ENCODE peak calls at places on chromosome 19, in six cellular contexts. S is psoas muscle; I is CD8-positive, alpha-beta T cell; B is esophagus squamous epithelium; V is H9; K is PC-9. N is an unnamed sample. For H3K9me3 and H3K4me1, the result is how much of the 10 kb centered on the place peaks cover.

GRCh38 chr19:5452594-5453565 is 2.3 kb upstream of the ZNRF4 start:
- DNase-seq in S (no peak), I (no peak), B (no peak), V (no peak), K (no peak), N (no peak)

GRCh38 chr19:31113250-31113685 is 236.0 kb downstream of the TSHZ3 start:
- DNase-seq in S (no peak), I (no peak), B (no peak), V (no peak), K (no peak), N (no peak)

GRCh38 chr19:52171321-52172169 is at the start of gene ZNF836:
- DNase-seq in S (peak), I (peak), B (peak), V (peak), K (peak), N (peak)

GRCh38 chr19:15248648-15249559 is 16.7 kb upstream of the EPHX3 start:
- DNase-seq in S (peak), I (no peak), B (no peak), V (no peak), K (peak), N (peak)

GRCh38 chr19:10690351-10690781 is 10.9 kb upstream of the QTRT1 start:
- DNase-seq in S (no peak), I (no peak), B (no peak), V (peak), K (peak), N (no peak)

GRCh38 chr19:47853003-47853402 is 6.0 kb upstream of the TPRX2 start:
- DNase-seq in S (no peak), I (no peak), B (no peak), V (no peak), K (no peak), N (no peak)

GRCh38 chr19:39830406-39830805 is 3.6 kb downstream of the DYRK1B start:
- DNase-seq in S (no peak), I (no peak), B (no peak), V (no peak), K (no peak), N (no peak)

GRCh38 chr19:50705422-50706019 is 14.1 kb downstream of the SHANK1 start:
- DNase-seq in S (no peak), I (peak), B (no peak), V (peak), K (peak), N (no peak)

GRCh38 chr19:35013047-35013819 is 13.1 kb downstream of the GRAMD1A start:
- DNase-seq in S (peak), I (peak), B (no peak), V (peak), K (no peak), N (peak)

GRCh38 chr19:55391191-55391670 is 5.5 kb downstream of the RPL28 start:
- DNase-seq in S (no peak), I (no peak), B (no peak), V (no peak), K (no peak), N (no peak)

DNA sequence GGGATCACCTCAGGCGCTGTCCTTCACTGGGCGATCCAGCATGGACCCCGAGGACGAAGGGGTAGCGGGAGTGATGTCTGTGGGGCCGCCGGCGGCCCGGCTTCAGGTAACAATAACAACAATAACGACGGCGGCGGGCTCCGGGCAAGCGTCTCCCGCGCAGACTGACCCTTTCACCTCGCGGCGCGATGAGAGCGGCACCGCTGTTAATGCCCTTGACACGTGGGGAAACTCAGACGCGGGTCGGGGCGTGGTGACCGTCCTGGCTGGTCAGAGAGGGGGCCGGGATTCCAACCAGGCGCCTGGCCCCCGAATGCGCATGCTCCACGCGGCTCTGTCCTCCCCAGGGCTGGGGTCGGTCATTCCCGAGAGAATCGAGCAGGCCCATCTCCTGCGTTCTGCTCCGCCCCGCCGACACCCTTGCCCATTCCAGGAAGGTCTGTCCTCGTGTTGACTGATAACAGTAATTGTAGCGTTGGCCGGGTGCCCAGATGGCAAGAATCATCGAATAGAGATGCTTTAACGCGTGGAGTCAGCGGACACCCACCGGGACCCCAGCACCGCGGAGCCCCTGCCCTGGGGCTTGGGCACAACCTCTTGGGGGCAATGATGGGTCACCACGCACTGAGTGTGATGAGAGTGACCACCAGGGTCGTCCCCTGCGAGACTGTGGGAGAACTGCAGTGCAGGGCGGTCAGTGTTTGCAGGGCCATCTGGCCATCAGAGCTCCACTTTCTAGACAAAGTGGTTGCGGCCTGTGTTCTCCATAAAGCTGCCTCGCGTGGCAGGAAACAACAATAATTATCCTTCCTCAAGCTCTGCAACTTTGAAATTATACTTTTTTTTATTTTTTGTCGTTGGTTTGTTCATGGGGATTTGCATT is 528 bp downstream of the ZNF8 start:
- DNase-seq in S (peak), I (peak), B (peak), V (peak), K (peak), N (peak)
- H3K9me3 ChIP-seq in S (under half), I (under half), B (under half), V (under half), K (under half), N (under half)

DNA sequence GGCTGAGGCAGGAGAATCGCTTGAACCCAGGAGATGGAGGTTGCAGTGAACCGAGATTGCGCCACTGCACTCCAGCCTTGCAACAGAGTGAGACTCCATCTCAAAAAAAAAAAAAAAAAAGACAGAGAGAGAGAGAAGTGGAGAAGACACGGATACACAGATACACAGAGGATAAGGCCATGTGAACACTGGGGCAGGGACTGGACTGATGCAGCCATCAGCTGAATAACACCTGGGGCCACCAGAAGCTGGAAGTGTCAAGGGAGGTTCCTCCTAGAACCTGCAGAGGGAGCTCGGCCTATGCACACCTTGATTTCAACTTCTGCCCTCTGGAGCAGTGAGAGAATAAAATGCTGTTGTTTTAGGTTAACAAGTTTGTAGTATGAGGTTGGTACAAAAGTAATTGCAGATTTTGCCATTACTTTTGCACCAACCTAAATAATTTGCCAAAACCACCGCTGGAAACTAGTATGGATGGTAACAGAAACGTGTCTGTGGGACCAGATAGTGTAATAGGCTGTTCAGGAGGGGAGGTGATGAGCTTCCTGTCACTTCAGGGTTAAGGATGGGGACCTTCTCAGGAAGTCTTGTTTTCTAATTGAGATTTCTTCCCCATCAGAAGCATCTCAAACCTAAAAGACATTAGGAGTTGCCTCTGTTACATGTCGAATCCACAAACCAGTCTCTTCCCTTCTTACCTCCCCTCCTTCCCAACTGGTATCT is 36.4 kb upstream of the IGSF23 start:
- DNase-seq in S (no peak), I (no peak), B (no peak), V (peak), K (peak), N (peak)
- TF ChIP-seq CTCF in S (peak), I (peak), B (peak), V (peak), K (peak), N (peak)

GRCh38 chr19:33464010-33464732 is 57.4 kb downstream of the PEPD start:
- DNase-seq in S (no peak), I (no peak), B (no peak), V (peak), K (no peak), N (no peak)
- H3K4me1 ChIP-seq in S (under half), I (under half), B (under half), V (under half), K (under half), N (under half)

GRCh38 chr19:688214-688613 is 7.0 kb downstream of the PRSS57 start:
- DNase-seq in S (no peak), I (no peak), B (no peak), V (no peak), K (no peak), N (no peak)

GRCh38 chr19:685457-685931 is 9.3 kb downstream of the FSTL3 start:
- DNase-seq in S (no peak), I (no peak), B (no peak), V (no peak), K (no peak), N (no peak)

GRCh38 chr19:687569-688166 is 7.6 kb downstream of the PRSS57 start:
- DNase-seq in S (no peak), I (no peak), B (no peak), V (no peak), K (no peak), N (no peak)

GRCh38 chr19:688992-689391 is 6.3 kb downstream of the PRSS57 start:
- DNase-seq in S (no peak), I (no peak), B (no peak), V (no peak), K (no peak), N (no peak)

DNA sequence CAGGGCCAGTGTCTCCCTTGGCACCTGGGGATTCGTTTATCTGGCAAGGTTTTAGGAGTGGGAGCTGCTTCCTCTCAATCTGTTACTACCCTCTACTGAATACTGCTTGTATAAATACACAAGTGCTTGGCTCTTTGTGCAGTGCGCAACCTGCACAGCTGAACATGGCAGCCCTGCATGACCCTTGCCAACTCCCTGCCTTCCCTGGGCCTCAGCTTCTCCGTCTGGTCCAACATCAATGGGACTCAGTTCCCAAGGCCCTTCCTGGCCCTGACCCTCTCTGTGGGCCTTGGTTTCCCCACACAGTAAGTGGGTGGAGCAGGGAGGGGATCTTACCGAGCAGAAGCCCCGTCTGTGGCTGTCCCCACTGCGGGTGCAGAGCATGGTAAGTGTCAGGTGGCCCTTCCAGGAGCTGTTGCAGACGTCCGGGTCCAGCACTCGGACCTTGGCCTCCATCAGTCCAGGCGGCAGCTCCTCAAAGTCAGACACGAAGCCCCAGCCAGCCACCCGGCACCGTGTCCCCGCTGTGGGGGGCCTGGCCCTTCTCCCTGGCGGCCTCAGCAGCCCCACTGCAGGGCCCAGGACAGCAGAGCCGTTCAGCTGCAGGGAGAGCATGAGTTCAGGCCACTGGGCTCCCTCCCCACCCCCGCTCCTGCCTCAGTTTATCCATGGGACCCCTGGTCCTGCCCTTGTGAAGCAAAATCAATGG is 8.5 kb downstream of the PRSS57 start:
- DNase-seq in S (no peak), I (no peak), B (no peak), V (no peak), K (no peak), N (no peak)
- H3K9me3 ChIP-seq in S (under half), I (under half), B (under half), V (under half), K (under half), N (under half)

DNA sequence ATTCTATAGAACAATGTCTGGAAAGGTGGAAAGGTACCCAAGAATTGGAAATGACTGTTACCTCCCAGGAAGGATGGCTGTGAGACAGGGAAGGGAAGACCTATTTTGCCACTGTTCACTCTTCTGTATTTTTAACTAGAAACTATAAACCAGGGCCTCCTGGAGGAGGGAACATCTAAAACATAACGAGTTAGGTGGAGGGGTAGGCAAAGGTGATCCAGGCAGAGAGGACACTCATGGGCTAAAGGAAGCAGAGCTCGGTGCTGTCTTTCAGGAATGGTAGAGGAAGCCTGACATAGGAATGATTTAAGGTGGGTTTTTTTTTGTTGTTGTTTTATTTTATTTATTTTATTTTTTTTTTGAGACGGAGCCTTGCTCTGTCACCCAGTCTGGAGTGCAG is 5.8 kb downstream of the EIF3K start:
- DNase-seq in S (no peak), I (no peak), B (no peak), V (no peak), K (no peak), N (no peak)
- TF ChIP-seq CTCF in S (no peak), I (no peak), B (no peak), V (no peak), K (no peak), N (no peak)

DNA sequence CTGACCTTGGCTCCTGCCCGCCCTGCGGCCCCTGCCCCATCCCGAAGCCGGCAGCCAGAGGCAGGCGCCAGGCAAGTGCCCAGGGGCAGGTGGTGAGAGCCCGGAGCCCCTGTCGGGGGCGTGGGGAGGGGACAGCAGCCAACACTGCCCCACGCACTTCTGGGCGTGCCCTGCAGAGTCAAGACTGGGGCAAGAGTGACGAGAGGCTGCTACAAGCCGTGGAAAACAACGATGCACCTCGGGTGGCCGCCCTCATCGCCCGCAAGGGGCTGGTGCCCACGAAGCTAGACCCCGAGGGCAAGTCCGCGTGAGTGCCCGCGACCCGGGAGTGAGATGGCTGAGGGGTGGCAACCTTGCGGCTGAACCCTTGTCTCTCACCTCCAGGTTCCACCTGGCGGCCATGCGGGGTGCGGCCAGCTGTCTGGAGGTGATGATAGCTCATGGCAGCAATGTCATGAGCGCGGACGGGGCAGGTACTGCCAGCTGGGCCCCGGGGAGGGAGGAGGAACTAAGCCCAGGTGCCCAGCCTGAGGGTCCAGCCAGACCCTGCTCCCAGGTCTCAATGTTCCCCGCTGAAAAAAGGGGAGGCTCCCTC is 17.3 kb downstream of the ANKRD24 start:
- DNase-seq in S (no peak), I (no peak), B (no peak), V (peak), K (no peak), N (no peak)
- H3K4me1 ChIP-seq in S (under half), I (under half), B (under half), V (under half), K (under half), N (under half)

GRCh38 chr19:23263870-23264590 is 13.8 kb upstream of the ZNF724 start:
- DNase-seq in S (no peak), I (no peak), B (no peak), V (no peak), K (no peak), N (no peak)
- H3K9me3 ChIP-seq in S (under half), I (under half), B (under half), V (under half), K (under half), N (under half)

DNA sequence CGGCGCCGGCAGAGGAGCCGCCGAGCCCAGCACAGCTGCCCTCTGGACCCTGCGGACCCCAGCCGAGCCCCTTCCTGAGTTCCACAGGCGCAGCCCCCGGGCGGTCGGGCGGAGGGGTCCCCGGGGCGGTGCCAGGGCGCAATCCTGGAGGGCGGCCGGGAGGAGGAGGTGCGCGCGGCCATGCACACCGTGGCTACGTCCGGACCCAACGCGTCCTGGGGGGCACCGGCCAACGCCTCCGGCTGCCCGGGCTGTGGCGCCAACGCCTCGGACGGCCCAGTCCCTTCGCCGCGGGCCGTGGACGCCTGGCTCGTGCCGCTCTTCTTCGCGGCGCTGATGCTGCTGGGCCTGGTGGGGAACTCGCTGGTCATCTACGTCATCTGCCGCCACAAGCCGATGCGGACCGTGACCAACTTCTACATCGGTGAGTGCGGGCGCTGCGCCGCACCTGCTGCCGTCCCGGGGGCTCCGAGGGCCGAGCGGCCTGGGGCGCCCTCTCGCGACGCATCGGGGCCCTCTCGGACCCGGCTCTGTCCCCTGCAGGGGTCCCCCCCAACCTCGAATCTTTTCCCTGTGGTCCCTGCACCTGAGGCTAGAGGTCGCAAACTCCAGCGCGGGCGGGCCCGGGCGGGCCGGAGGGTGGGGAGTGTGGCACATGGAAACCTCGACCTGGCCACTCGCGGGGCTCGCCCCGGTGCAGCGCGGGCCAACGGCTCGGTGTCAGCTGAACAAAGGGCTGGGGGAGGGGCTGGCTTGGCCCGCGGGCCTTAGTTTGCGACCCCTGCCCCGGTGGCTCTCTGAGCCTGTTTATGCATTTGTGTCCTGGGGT is at the start of gene KISS1R:
- DNase-seq in S (no peak), I (no peak), B (no peak), V (peak), K (no peak), N (no peak)
- TF ChIP-seq CTCF in S (peak), I (peak), B (peak), V (peak), K (peak), N (no peak)

GRCh38 chr19:19407640-19407933 is 2.1 kb downstream of the GATAD2A start:
- DNase-seq in S (no peak), I (no peak), B (no peak), V (no peak), K (no peak), N (no peak)
- H3K4me1 ChIP-seq in S (half or more), I (half or more), B (under half), V (under half), K (half or more), N (under half)

GRCh38 chr19:45822716-45823115 is 7.6 kb upstream of the RSPH6A start:
- DNase-seq in S (no peak), I (no peak), B (no peak), V (no peak), K (peak), N (no peak)

GRCh38 chr19:45821570-45821969 is 6.5 kb upstream of the RSPH6A start:
- DNase-seq in S (peak), I (no peak), B (no peak), V (no peak), K (peak), N (no peak)

GRCh38 chr19:45824041-45824471 is 8.9 kb upstream of the RSPH6A start:
- DNase-seq in S (peak), I (no peak), B (no peak), V (no peak), K (no peak), N (no peak)

GRCh38 chr19:45824531-45825262 is 9.6 kb upstream of the RSPH6A start:
- DNase-seq in S (peak), I (no peak), B (no peak), V (no peak), K (peak), N (no peak)

GRCh38 chr19:45823182-45823581 is 8.1 kb upstream of the RSPH6A start:
- DNase-seq in S (no peak), I (no peak), B (no peak), V (no peak), K (peak), N (no peak)
- H3K9me3 ChIP-seq in S (under half), I (under half), B (under half), V (under half), K (under half), N (under half)

N was measured in lung.